ENCODE peak calls at places on chromosomes 6 and 20, in eight cellular contexts. Y is HEK293T, F is left ventricle myocardium inferior, O is NCI-H2029 treated with DMSO at 0.1 percent for 48 hours, Z is T-cell, P is NCI-H460, V is WTC11, J is brain microvascular endothelial cell. U is an unnamed sample.

GRCh38 chr6:167717867-167718266 is 108.8 kb upstream of the AFDN start:
- DNase-seq in Y (no peak), F (no peak), O (no peak), Z (no peak), P (no peak), V (no peak), J (no peak), U (no peak)

GRCh38 chr20:46190796-46191540 is 72.9 kb downstream of the CD40 start:
- DNase-seq in Y (no peak), F (no peak), O (no peak), Z (no peak), P (no peak), V (no peak), J (no peak), U (no peak)

GRCh38 chr20:11777861-11778570 is 139.7 kb upstream of the BTBD3 start:
- DNase-seq in Y (no peak), F (no peak), O (no peak), Z (no peak), P (no peak), V (no peak), J (peak; percentile 42), U (peak; percentile 36)

GRCh38 chr6:75393806-75394205 is 99.8 kb downstream of the FILIP1 start:
- DNase-seq in Y (no peak), F (no peak), O (no peak), Z (no peak), P (no peak), V (no peak), J (no peak), U (no peak)

GRCh38 chr6:152316024-152316423 is 321.1 kb downstream of the SYNE1 start:
- DNase-seq in Y (no peak), F (peak; percentile 41), O (no peak), Z (no peak), P (no peak), V (no peak), J (peak; percentile 89), U (peak; percentile 76)

GRCh38 chr6:26445934-26446667 is 5.8 kb downstream of the BTN3A3 start:
- DNase-seq in Y (no peak), F (no peak), O (no peak), Z (peak; percentile 4), P (no peak), V (no peak), J (no peak), U (no peak)

GRCh38 chr6:125534430-125535263 is 214.8 kb upstream of the HEY2 start:
- DNase-seq in Y (no peak), F (no peak), O (no peak), Z (no peak), P (no peak), V (no peak), J (no peak), U (no peak)

GRCh38 chr20:19598117-19598516 is 159.9 kb upstream of the RIN2 start:
- DNase-seq in Y (no peak), F (no peak), O (no peak), Z (no peak), P (no peak), V (peak; percentile 14), J (no peak), U (no peak)

GRCh38 chr6:36755435-36756348 is 58.1 kb downstream of the RAB44 start:
- DNase-seq in Y (no peak), F (no peak), O (no peak), Z (peak; percentile 65), P (peak; percentile 75), V (no peak), J (peak; percentile 64), U (peak; percentile 64)

GRCh38 chr20:9617940-9618339 is 103.5 kb downstream of the LAMP5 start:
- DNase-seq in Y (peak; percentile 50), F (no peak), O (peak; percentile 88), Z (no peak), P (peak; percentile 69), V (peak; percentile 43), J (peak; percentile 61), U (peak; percentile 18)

GRCh38 chr20:49821850-49822249 is 9.2 kb downstream of the SLC9A8 start:
- DNase-seq in Y (no peak), F (no peak), O (no peak), Z (no peak), P (no peak), V (no peak), J (peak; percentile 32), U (peak; percentile 56)

GRCh38 chr6:52284131-52284459 is 447 bp downstream of the MCM3 start:
- DNase-seq in Y (peak; percentile 38), F (peak; percentile 29), O (peak; percentile 41), Z (no peak), P (no peak), V (peak; percentile 76), J (no peak), U (peak; percentile 51)

GRCh38 chr20:19826179-19826914 is 68.3 kb downstream of the RIN2 start:
- DNase-seq in Y (no peak), F (no peak), O (no peak), Z (no peak), P (no peak), V (no peak), J (peak; percentile 35), U (no peak)

GRCh38 chr6:165766026-165766425 is 103.0 kb upstream of the PDE10A start:
- DNase-seq in Y (no peak), F (no peak), O (no peak), Z (no peak), P (no peak), V (no peak), J (no peak), U (no peak)

GRCh38 chr6:116035616-116036015 is 25.1 kb downstream of the FRK start:
- DNase-seq in Y (no peak), F (no peak), O (no peak), Z (no peak), P (no peak), V (no peak), J (no peak), U (no peak)

GRCh38 chr20:12660918-12661317 is 347.9 kb upstream of the SPTLC3 start:
- DNase-seq in Y (peak; percentile 14), F (no peak), O (no peak), Z (no peak), P (no peak), V (peak; percentile 43), J (no peak), U (no peak)

GRCh38 chr6:19013011-19013410 is 625.9 kb downstream of the RNF144B start:
- DNase-seq in Y (no peak), F (no peak), O (no peak), Z (no peak), P (no peak), V (no peak), J (peak; percentile 68), U (no peak)

GRCh38 chr20:46568570-46569129 is 18.2 kb upstream of the OCSTAMP start:
- DNase-seq in Y (peak; percentile 34), F (peak; percentile 87), O (peak; percentile 89), Z (no peak), P (no peak), V (no peak), J (peak; percentile 61), U (peak; percentile 28)

GRCh38 chr20:8932192-8933150 is 136.4 kb upstream of the PLCB4 start:
- DNase-seq in Y (no peak), F (no peak), O (no peak), Z (no peak), P (no peak), V (no peak), J (peak; percentile 83), U (peak; percentile 75)

GRCh38 chr6:163711615-163712568 is 297.4 kb downstream of the QKI start:
- DNase-seq in Y (no peak), F (peak; percentile 89), O (no peak), Z (no peak), P (no peak), V (no peak), J (no peak), U (no peak)

GRCh38 chr6:105097288-105097687 is 82.5 kb downstream of the POPDC3 start:
- DNase-seq in Y (no peak), F (no peak), O (no peak), Z (no peak), P (no peak), V (no peak), J (no peak), U (no peak)

GRCh38 chr6:110665600-110665999 is 149.7 kb downstream of the CDK19 start:
- DNase-seq in Y (no peak), F (no peak), O (no peak), Z (no peak), P (no peak), V (no peak), J (no peak), U (no peak)

GRCh38 chr20:20525756-20526155 is 157.9 kb downstream of the INSM1 start:
- DNase-seq in Y (no peak), F (no peak), O (no peak), Z (no peak), P (no peak), V (no peak), J (no peak), U (no peak)

GRCh38 chr6:153150400-153150766 is 19.3 kb upstream of the RGS17 start:
- DNase-seq in Y (no peak), F (no peak), O (no peak), Z (no peak), P (no peak), V (no peak), J (no peak), U (no peak)

GRCh38 chr6:131132360-131132759 is 2.9 kb upstream of the AKAP7 start:
- DNase-seq in Y (no peak), F (no peak), O (no peak), Z (no peak), P (no peak), V (no peak), J (no peak), U (no peak)

GRCh38 chr6:121666809-121667208 is 231.4 kb downstream of the GJA1 start:
- DNase-seq in Y (peak; percentile 32), F (no peak), O (no peak), Z (no peak), P (peak; percentile 19), V (no peak), J (peak; percentile 73), U (peak; percentile 89)

U was measured in mesenchymal stem cell.